ENCODE peak calls at places on chromosome 12, in six cellular contexts. H, D, M, Q, R and P are unnamed samples.
A peak's percentile ranks its signal among the peaks of the same experiment; 100 is the strongest.

GRCh38 chr12:115998119-115998633 is 279.3 kb downstream of the MED13L start:
- DNase-seq in H (peak; percentile 67), D (no peak), M (no peak), Q (peak; percentile 19), R (peak; percentile 85), P (peak; percentile 51)

GRCh38 chr12:123083661-123084571 is 67.0 kb downstream of the PITPNM2 start:
- DNase-seq in H (no peak), D (no peak), M (no peak), Q (peak; percentile 52), R (no peak), P (no peak)

GRCh38 chr12:89949457-89950195 is 241.0 kb upstream of the ATP2B1 start:
- DNase-seq in H (no peak), D (no peak), M (no peak), Q (peak; percentile 69), R (peak; percentile 72), P (no peak)

GRCh38 chr12:65895759-65896656 is 71.7 kb downstream of the HMGA2 start:
- DNase-seq in H (peak; percentile 89), D (no peak), M (no peak), Q (no peak), R (peak; percentile 24), P (no peak)

GRCh38 chr12:46217686-46218508 is 50.9 kb downstream of the SLC38A1 start:
- DNase-seq in H (no peak), D (no peak), M (no peak), Q (peak; percentile 77), R (no peak), P (no peak)

GRCh38 chr12:117580718-117581062 is 219.3 kb upstream of the NOS1 start:
- DNase-seq in H (peak; percentile 95), D (peak; percentile 61), M (no peak), Q (peak; percentile 53), R (no peak), P (peak; percentile 95)

GRCh38 chr12:118980407-118981014 is 830 bp upstream of the SRRM4 start:
- DNase-seq in H (peak; percentile 82), D (no peak), M (no peak), Q (no peak), R (no peak), P (peak; percentile 82)

GRCh38 chr12:132248439-132249157 is 80.8 kb downstream of the GALNT9 start:
- DNase-seq in H (peak; percentile 26), D (no peak), M (no peak), Q (no peak), R (peak; percentile 9), P (no peak)

GRCh38 chr12:30694971-30695326 is 720 bp downstream of the IPO8 start:
- DNase-seq in H (peak; percentile 64), D (peak; percentile 29), M (peak; percentile 57), Q (no peak), R (peak; percentile 75), P (peak; percentile 50)

GRCh38 chr12:95124106-95124505 is 50.7 kb upstream of the NR2C1 start:
- DNase-seq in H (no peak), D (no peak), M (peak; percentile 52), Q (no peak), R (no peak), P (no peak)

GRCh38 chr12:105480162-105480561 is 149.7 kb downstream of the C12orf75 start:
- DNase-seq in H (peak; percentile 51), D (no peak), M (no peak), Q (no peak), R (peak; percentile 7), P (no peak)

GRCh38 chr12:12705833-12706520 is 10.0 kb upstream of the GPR19 start:
- DNase-seq in H (no peak), D (no peak), M (no peak), Q (no peak), R (no peak), P (no peak)

GRCh38 chr12:114829833-114830232 is 145.9 kb upstream of the TBX3 start:
- DNase-seq in H (no peak), D (no peak), M (no peak), Q (no peak), R (no peak), P (no peak)

GRCh38 chr12:116127858-116128257 is 149.6 kb downstream of the MED13L start:
- DNase-seq in H (peak; percentile 18), D (no peak), M (no peak), Q (no peak), R (no peak), P (no peak)

GRCh38 chr12:38905480-38906351 is at the start of gene CPNE8:
- DNase-seq in H (peak; percentile 75), D (peak; percentile 89), M (peak; percentile 91), Q (peak; percentile 85), R (no peak), P (peak; percentile 76)

GRCh38 chr12:106766393-106766826 is 8.1 kb upstream of the RIC8B start:
- DNase-seq in H (no peak), D (no peak), M (peak; percentile 55), Q (no peak), R (peak; percentile 32), P (no peak)

GRCh38 chr12:71780207-71780822 is 25.7 kb downstream of the RAB21 start:
- DNase-seq in H (peak; percentile 40), D (no peak), M (no peak), Q (no peak), R (peak; percentile 85), P (peak; percentile 29)

GRCh38 chr12:6333566-6333965 is 8.3 kb downstream of the TNFRSF1A start:
- DNase-seq in H (no peak), D (no peak), M (no peak), Q (no peak), R (peak; percentile 60), P (no peak)

GRCh38 chr12:30652034-30652696 is 43.5 kb downstream of the IPO8 start:
- DNase-seq in H (no peak), D (no peak), M (no peak), Q (no peak), R (no peak), P (no peak)

GRCh38 chr12:117685115-117685926 is 283.5 kb downstream of the KSR2 start:
- DNase-seq in H (peak; percentile 67), D (peak; percentile 66), M (peak; percentile 39), Q (no peak), R (no peak), P (peak; percentile 92)

GRCh38 chr12:71685961-71686657 is at the start of gene TMEM19:
- DNase-seq in H (peak; percentile 92), D (peak; percentile 92), M (peak; percentile 94), Q (peak; percentile 96), R (peak; percentile 97), P (peak; percentile 85)

GRCh38 chr12:19922687-19923086 is 445.6 kb upstream of the PDE3A start:
- DNase-seq in H (no peak), D (no peak), M (no peak), Q (no peak), R (no peak), P (no peak)

GRCh38 chr12:98440165-98440581 is 75.2 kb upstream of the TMPO start:
- DNase-seq in H (no peak), D (peak; percentile 33), M (peak; percentile 79), Q (no peak), R (peak; percentile 96), P (no peak)

GRCh38 chr12:30850684-30851083 is 75.9 kb upstream of the TSPAN11 start:
- DNase-seq in H (no peak), D (no peak), M (no peak), Q (no peak), R (no peak), P (no peak)

GRCh38 chr12:99146185-99146584 is 501.1 kb downstream of the APAF1 start:
- DNase-seq in H (peak; percentile 52), D (no peak), M (no peak), Q (no peak), R (no peak), P (no peak)

GRCh38 chr12:125988545-125988944 is 923.3 kb downstream of the AACS start:
- DNase-seq in H (no peak), D (no peak), M (no peak), Q (no peak), R (no peak), P (no peak)

GRCh38 chr12:2336409-2336829 is 283.6 kb downstream of the CACNA1C start:
- DNase-seq in H (no peak), D (no peak), M (no peak), Q (peak; percentile 50), R (peak; percentile 97), P (no peak)

GRCh38 chr12:128474916-128475315 is 207.9 kb downstream of the TMEM132C start:
- DNase-seq in H (no peak), D (no peak), M (no peak), Q (no peak), R (no peak), P (peak; percentile 48)

GRCh38 chr12:68823711-68824110 is 15.7 kb downstream of the MDM2 start:
- DNase-seq in H (no peak), D (no peak), M (no peak), Q (no peak), R (no peak), P (no peak)
- H3K36me3 ChIP-seq in H (peaks cover 12% of the 10 kb centered on the region), D (no peaks in the 10 kb centered on the region), M (no peaks in the 10 kb centered on the region), Q (peaks cover 25% of the 10 kb centered on the region), R (peaks cover 98% of the 10 kb centered on the region), P (peaks cover 40% of the 10 kb centered on the region)

DNA sequence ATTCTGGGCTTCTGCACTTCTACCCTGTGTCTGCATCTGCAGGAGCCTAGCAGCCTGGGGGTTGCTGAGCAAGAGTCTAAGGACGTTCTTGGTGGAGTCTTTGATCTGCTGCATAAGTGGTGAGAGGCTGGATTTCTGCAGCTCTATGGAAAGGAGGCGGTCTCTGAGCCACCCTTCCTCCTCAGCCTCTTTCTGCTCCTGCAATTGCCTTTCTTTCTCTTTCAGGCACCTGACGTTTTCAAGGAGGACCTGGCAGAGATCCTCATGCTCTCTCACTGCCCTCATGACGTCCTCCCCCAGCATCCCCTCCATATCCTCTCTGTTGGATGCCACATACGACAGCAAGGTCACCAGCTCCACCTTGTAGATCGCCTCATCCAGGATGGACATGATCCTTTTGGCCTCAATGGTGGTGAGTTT is 13.6 kb upstream of the TPCN1 start:
- DNase-seq in H (no peak), D (no peak), M (no peak), Q (peak; percentile 47), R (no peak), P (no peak)
- H3K4me3 ChIP-seq in H (no peak overlapping the region), D (no peak overlapping the region), M (no peak overlapping the region), Q (no peak overlapping the region), R (no peak overlapping the region), P (no peak overlapping the region)

DNA sequence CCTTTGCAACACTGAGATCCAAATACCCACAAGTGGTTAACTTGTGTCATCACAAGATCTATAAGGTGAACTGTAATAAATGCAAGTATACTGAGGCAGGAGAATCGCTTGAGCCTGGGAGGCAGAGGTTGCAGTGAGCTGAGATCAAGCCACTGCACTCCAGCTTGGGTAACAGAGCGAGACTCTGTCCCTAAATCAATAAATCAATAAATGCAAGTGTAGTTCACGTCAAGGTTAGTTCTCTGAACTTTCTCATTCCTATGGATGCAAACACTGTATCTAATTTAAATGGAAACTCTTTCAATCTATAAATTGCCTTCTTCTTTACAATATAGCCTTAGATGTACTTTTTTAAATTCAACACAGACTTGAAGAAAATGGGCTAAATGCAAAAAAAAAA is 3.2 kb downstream of the MAGOHB start:
- DNase-seq in H (no peak), D (no peak), M (no peak), Q (no peak), R (no peak), P (no peak)
- H3K36me3 ChIP-seq in H (peaks cover 35% of the 10 kb centered on the region), D (no peaks in the 10 kb centered on the region), M (no peaks in the 10 kb centered on the region), Q (no peaks in the 10 kb centered on the region), R (peaks cover 40% of the 10 kb centered on the region), P (peaks cover 17% of the 10 kb centered on the region)

DNA sequence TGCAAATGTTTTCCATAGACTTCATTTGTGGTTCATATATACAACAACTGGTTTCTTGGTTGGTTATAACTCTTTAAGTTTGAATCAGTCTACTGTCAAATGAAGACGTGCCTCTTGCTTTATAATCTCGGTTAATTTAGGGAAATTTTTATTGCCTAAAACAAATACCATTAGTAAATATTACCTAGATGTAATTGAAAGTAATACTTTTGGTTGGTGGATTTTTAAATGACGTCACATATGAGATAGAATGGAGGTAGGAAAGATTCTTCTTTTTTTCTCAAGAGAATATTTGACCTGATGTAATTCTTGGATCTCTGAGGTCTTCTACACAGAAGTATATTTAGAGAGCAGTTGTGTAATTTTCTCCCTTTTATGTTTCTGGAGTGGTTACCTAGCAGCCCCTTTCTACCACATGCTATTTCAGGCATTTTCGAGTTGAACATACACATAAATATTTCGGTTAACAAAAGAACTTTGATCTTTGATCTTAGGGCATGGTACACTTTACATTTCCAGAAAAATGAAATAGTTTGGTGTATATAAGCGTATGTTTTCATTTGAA is 1.7 kb downstream of the ATF7IP start:
- DNase-seq in H (no peak), D (no peak), M (no peak), Q (peak; percentile 71), R (peak; percentile 71), P (no peak)
- H3K4me3 ChIP-seq in H (peak overlapping the region; percentile 75), D (peak overlapping the region; percentile 81), M (peak overlapping the region; percentile 47), Q (peak overlapping the region; percentile 70), R (peak overlapping the region; percentile 95), P (peak overlapping the region; percentile 53)